ENCODE peak calls at places on chromosomes 6 and 20, in nine cellular contexts. S is fibroblast of villous mesenchyme, H is upper lobe of right lung, J is right lobe of liver, Q is transverse colon, U is prostate gland, K is tibial artery, W is fibroblast of lung, O is IMR-90. P is an unnamed sample.
A peak's percentile ranks its signal among the peaks of the same experiment; 100 is the strongest.

GRCh38 chr6:114936060-114936459 is 593.2 kb upstream of the HS3ST5 start:
- DNase-seq in S (no peak), H (no peak), J (no peak), Q (no peak), U (no peak), K (no peak), W (no peak), O (no peak), P (no peak)

GRCh38 chr6:56899311-56899710 is 55.6 kb upstream of the BEND6 start:
- DNase-seq in S (peak; percentile 12), H (no peak), J (no peak), Q (no peak), U (peak; percentile 74), K (no peak), W (peak; percentile 42), O (peak; percentile 72), P (no peak)

GRCh38 chr6:165055231-165055630 is 254.2 kb downstream of the C6orf118 start:
- DNase-seq in S (no peak), H (no peak), J (no peak), Q (no peak), U (no peak), K (no peak), W (no peak), O (no peak), P (peak; percentile 69)

GRCh38 chr6:159257846-159258245 is 88.6 kb downstream of the FNDC1 start:
- DNase-seq in S (no peak), H (no peak), J (no peak), Q (no peak), U (no peak), K (no peak), W (no peak), O (no peak), P (peak; percentile 4)

GRCh38 chr20:2986466-2986865 is 57.0 kb upstream of the GNRH2 start:
- DNase-seq in S (peak; percentile 49), H (no peak), J (no peak), Q (no peak), U (no peak), K (no peak), W (peak; percentile 48), O (peak; percentile 33), P (peak; percentile 67)

GRCh38 chr20:34075647-34076046 is 36.4 kb downstream of the EIF2S2 start:
- DNase-seq in S (no peak), H (no peak), J (no peak), Q (no peak), U (no peak), K (no peak), W (no peak), O (no peak), P (no peak)

GRCh38 chr6:2733324-2733723 is 17.4 kb downstream of the MYLK4 start:
- DNase-seq in S (no peak), H (peak; percentile 80), J (peak; percentile 56), Q (peak; percentile 47), U (no peak), K (peak; percentile 84), W (no peak), O (peak; percentile 23), P (no peak)

GRCh38 chr6:29631860-29632731 is 887 bp downstream of the GABBR1 start:
- DNase-seq in S (peak; percentile 72), H (peak; percentile 77), J (peak; percentile 59), Q (peak; percentile 69), U (peak; percentile 58), K (peak; percentile 83), W (peak; percentile 66), O (peak; percentile 55), P (peak; percentile 41)

GRCh38 chr6:127182501-127182900 is 64.0 kb downstream of the RSPO3 start:
- DNase-seq in S (peak; percentile 83), H (no peak), J (no peak), Q (no peak), U (no peak), K (no peak), W (peak; percentile 48), O (no peak), P (no peak)

GRCh38 chr6:125236536-125237327 is 65.0 kb downstream of the HDDC2 start:
- DNase-seq in S (peak; percentile 5), H (no peak), J (no peak), Q (no peak), U (no peak), K (no peak), W (peak; percentile 78), O (peak; percentile 76), P (peak; percentile 74)

GRCh38 chr6:142444388-142444787 is 142.6 kb downstream of the ADGRG6 start:
- DNase-seq in S (peak; percentile 44), H (no peak), J (no peak), Q (no peak), U (no peak), K (no peak), W (peak; percentile 78), O (peak; percentile 73), P (peak; percentile 12)

GRCh38 chr6:157157228-157157627 is 166.1 kb downstream of the TMEM242 start:
- DNase-seq in S (no peak), H (no peak), J (no peak), Q (no peak), U (no peak), K (no peak), W (no peak), O (no peak), P (no peak)

GRCh38 chr20:51860015-51860882 is 57.9 kb upstream of the SALL4 start:
- DNase-seq in S (peak; percentile 90), H (no peak), J (no peak), Q (peak; percentile 64), U (peak; percentile 6), K (no peak), W (peak; percentile 55), O (peak; percentile 47), P (peak; percentile 34)

GRCh38 chr20:38316341-38316740 is 12.4 kb downstream of the BPI start:
- DNase-seq in S (no peak), H (no peak), J (no peak), Q (no peak), U (no peak), K (no peak), W (no peak), O (no peak), P (no peak)

GRCh38 chr6:159973951-159974350 is 5.1 kb downstream of the IGF2R start:
- DNase-seq in S (peak; percentile 89), H (no peak), J (no peak), Q (no peak), U (no peak), K (no peak), W (peak; percentile 70), O (peak; percentile 89), P (peak; percentile 80)

GRCh38 chr6:302760-303159 is 10.5 kb downstream of the DUSP22 start:
- DNase-seq in S (no peak), H (no peak), J (no peak), Q (no peak), U (no peak), K (no peak), W (no peak), O (no peak), P (no peak)

DNA sequence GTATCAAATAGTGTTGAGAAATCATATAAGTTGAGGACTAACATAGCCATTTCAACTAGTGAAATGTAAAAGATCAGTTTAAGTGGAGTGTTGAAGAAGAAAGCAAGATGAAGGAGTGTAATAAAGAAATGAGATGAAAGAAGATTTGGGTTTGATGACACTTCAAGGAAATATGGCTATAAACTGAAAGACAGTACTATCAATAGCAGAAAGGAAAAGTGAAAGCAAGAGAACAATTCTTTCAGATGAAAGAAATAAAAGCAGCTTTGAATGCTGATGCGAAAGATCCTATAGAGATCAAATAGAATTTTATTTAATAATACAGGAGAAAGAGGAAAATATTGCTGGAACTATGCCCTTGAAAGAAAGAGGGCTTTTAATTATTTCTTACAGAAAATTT is 92.8 kb upstream of the PRSS16 start:
- DNase-seq in S (no peak), H (no peak), J (no peak), Q (no peak), U (no peak), K (no peak), W (no peak), O (no peak), P (no peak)
- TF ChIP-seq CTCF in S (no peak), H (no peak), J (no peak), Q (no peak), U (no peak), K (no peak), W (no peak), O (no peak), P (no peak)

DNA sequence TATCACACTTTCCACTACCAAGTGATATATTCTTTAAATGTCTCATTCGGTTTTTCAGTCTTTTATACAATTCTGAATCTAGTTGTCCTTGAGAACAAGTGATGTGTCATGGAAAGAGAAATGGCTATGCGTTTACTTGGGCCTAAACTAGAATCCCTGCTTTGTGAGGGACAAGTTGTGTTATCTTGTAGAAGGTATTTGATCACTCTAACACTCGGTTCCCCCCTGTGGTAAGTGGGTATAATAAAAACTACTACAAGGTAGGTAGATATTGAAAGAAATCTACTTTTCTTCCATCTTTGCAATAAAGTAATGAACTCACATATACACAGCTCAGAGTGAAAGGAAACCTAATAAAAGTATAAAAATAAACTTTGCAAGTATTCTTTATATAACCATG is 108.9 kb downstream of the MANEA start:
- DNase-seq in S (no peak), H (no peak), J (no peak), Q (no peak), U (no peak), K (no peak), W (no peak), O (no peak), P (no peak)
- TF ChIP-seq CTCF in S (no peak), H (no peak), J (no peak), Q (no peak), U (no peak), K (no peak), W (no peak), O (no peak), P (no peak)

DNA sequence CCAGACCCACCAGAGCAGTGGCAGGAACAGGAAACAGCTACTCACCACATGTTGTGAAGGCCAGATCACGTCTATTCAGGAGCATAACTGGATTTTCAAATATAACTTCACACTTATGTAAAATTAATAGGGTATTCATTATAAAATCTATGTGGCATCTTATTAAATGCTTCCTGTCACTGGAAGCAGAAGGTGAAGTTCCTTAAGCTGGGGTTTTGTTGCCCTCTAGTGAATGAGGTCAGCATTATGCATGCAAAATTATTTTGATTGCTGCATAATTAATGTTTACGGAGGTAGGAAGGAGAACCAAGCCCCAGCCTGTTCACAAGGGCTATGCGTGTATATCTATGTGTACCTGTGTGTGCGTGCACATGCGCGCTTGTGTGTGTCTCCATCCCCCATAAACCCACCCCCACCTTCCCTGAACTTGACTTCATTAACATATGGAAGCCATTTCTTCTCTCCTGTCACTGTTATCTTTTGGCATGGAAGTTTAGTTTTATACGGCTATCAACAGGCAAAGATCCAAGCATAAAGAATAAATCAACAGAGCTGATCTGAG is 90.3 kb upstream of the CDH4 start:
- DNase-seq in S (peak; percentile 4), H (no peak), J (no peak), Q (no peak), U (no peak), K (no peak), W (peak; percentile 45), O (no peak), P (no peak)
- TF ChIP-seq CTCF in S (no peak), H (no peak), J (no peak), Q (no peak), U (no peak), K (no peak), W (peak; percentile 36), O (peak; percentile 32), P (peak; percentile 12)

GRCh38 chr20:54488442-54488841 is 13.0 kb downstream of the DOK5 start:
- DNase-seq in S (no peak), H (no peak), J (no peak), Q (no peak), U (no peak), K (no peak), W (no peak), O (no peak), P (no peak)
- TF ChIP-seq CTCF in S (no peak), H (no peak), J (no peak), Q (no peak), U (no peak), K (no peak), W (no peak), O (no peak), P (no peak)